ENCODE peak calls at places on chromosomes 3 and 15, in five cellular contexts. Y, W, X, Q and N are unnamed samples.

GRCh38 chr3:59542276-59542675 is 492.5 kb upstream of the CFAP20DC start:
- DNase-seq in Y (no peak), W (no peak), X (no peak), Q (no peak), N (no peak)

GRCh38 chr3:80559701-80560100 is 791.9 kb upstream of the ROBO1 start:
- DNase-seq in Y (no peak), W (no peak), X (no peak), Q (no peak), N (no peak)

GRCh38 chr3:65961733-65962132 is 77.0 kb downstream of the MAGI1 start:
- DNase-seq in Y (no peak), W (no peak), X (no peak), Q (no peak), N (peak; percentile 69)

GRCh38 chr3:13896473-13897154 is 16.7 kb upstream of the WNT7A start:
- DNase-seq in Y (peak; percentile 86), W (peak; percentile 63), X (no peak), Q (peak; percentile 72), N (peak; percentile 51)

GRCh38 chr15:80921736-80922135 is 67.9 kb downstream of the MESD start:
- DNase-seq in Y (no peak), W (no peak), X (no peak), Q (no peak), N (no peak)

GRCh38 chr3:32569540-32570425 is 875 bp downstream of the DYNC1LI1 start:
- DNase-seq in Y (peak; percentile 50), W (peak; percentile 67), X (peak; percentile 39), Q (peak; percentile 93), N (peak; percentile 54)

GRCh38 chr3:102979682-102980378 is 545.0 kb downstream of the ZPLD1 start:
- DNase-seq in Y (peak; percentile 93), W (peak; percentile 29), X (no peak), Q (no peak), N (peak; percentile 99)

GRCh38 chr15:80494311-80494710 is 90.1 kb downstream of the ARNT2 start:
- DNase-seq in Y (peak; percentile 68), W (no peak), X (no peak), Q (no peak), N (peak; percentile 28)

GRCh38 chr3:173587055-173587454 is 189.5 kb downstream of the NLGN1 start:
- DNase-seq in Y (no peak), W (no peak), X (no peak), Q (no peak), N (no peak)

GRCh38 chr3:173586176-173586575 is 188.6 kb downstream of the NLGN1 start:
- DNase-seq in Y (peak; percentile 33), W (no peak), X (no peak), Q (no peak), N (no peak)

GRCh38 chr3:173584834-173585831 is 187.6 kb downstream of the NLGN1 start:
- DNase-seq in Y (peak; percentile 86), W (no peak), X (peak; percentile 63), Q (peak; percentile 71), N (peak; percentile 79)

GRCh38 chr3:173588547-173588946 is 191.0 kb downstream of the NLGN1 start:
- DNase-seq in Y (no peak), W (no peak), X (no peak), Q (no peak), N (no peak)

GRCh38 chr3:173589116-173589515 is 191.6 kb downstream of the NLGN1 start:
- DNase-seq in Y (no peak), W (no peak), X (no peak), Q (no peak), N (no peak)
- H3K4me1 ChIP-seq in Y (peaks cover 11% of the 10 kb centered on the region), W (no peaks in the 10 kb centered on the region), X (no peaks in the 10 kb centered on the region), Q (no peaks in the 10 kb centered on the region), N (no peaks in the 10 kb centered on the region)

GRCh38 chr15:89117790-89118189 is 29.5 kb downstream of the ABHD2 start:
- DNase-seq in Y (no peak), W (no peak), X (no peak), Q (no peak), N (no peak)
- H3K4me1 ChIP-seq in Y (peaks cover 9% of the 10 kb centered on the region), W (peaks cover 84% of the 10 kb centered on the region), X (peaks cover 2% of the 10 kb centered on the region), Q (peaks cover 4% of the 10 kb centered on the region), N (peaks cover 9% of the 10 kb centered on the region)

DNA sequence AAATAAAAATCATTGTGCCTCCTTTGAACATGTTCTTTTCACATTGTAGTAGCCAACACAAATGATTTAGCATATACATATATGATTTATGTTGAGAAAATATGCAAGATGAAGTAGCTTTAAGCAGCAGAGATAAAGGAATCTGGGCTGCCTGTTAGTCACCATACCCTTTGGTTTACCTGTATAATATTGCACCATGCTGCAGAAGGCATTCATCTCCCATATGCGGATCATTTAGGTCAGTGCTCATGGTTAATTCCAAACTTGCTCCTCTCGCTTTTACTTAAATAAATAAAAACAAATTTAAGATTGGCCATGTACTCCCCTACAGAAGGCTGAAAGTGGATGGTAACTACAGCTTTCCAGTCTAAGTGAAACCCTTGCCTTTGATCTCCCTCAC is 86.7 kb upstream of the TBL1XR1 start:
- DNase-seq in Y (no peak), W (no peak), X (no peak), Q (no peak), N (no peak)
- H3K4me1 ChIP-seq in Y (no peaks in the 10 kb centered on the region), W (no peaks in the 10 kb centered on the region), X (no peaks in the 10 kb centered on the region), Q (peaks cover 5% of the 10 kb centered on the region), N (peaks cover 8% of the 10 kb centered on the region)

DNA sequence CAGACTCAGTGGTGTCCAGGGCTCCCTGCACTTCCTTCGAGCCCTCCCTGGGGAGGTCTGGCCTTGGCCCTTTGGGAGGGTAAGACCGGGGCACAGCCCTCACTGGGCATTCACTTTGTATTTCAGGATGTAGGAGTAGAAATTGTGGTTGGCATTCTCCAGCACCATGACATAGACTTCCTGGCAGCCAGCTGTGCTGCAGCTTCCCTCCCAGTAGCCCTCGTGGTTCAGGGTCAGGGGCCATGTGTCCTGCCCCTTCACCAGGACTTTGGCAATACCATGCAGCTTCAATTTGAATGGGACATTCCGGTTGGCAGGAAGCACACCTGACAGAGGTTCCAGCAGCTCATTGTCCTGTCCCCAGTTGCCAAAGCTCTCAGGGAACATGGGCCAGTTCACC is 47.3 kb downstream of the KY start:
- DNase-seq in Y (no peak), W (no peak), X (no peak), Q (no peak), N (no peak)
- H3K4me1 ChIP-seq in Y (no peaks in the 10 kb centered on the region), W (no peaks in the 10 kb centered on the region), X (no peaks in the 10 kb centered on the region), Q (no peaks in the 10 kb centered on the region), N (no peaks in the 10 kb centered on the region)

DNA sequence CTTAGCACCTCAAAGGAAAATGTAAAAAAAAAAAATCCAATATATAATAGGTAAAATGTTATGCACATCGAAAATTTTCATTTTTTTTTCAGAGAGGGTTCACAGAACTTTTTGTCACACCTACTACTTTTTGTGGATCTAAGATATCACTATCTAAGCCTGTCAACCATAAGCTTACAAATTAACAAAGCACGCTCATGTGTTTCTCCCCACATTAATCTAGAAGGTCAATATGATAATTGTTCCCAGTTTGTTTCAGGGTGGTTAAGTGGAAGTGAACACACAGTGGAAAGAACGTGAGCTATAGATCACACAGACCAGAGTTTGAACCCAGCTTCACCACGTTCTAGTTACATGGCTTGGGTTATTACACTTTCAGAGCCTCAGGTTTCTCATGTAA is 78.6 kb upstream of the ROBO2 start:
- DNase-seq in Y (no peak), W (no peak), X (no peak), Q (no peak), N (no peak)
- H3K4me1 ChIP-seq in Y (no peaks in the 10 kb centered on the region), W (no peaks in the 10 kb centered on the region), X (no peaks in the 10 kb centered on the region), Q (no peaks in the 10 kb centered on the region), N (no peaks in the 10 kb centered on the region)

DNA sequence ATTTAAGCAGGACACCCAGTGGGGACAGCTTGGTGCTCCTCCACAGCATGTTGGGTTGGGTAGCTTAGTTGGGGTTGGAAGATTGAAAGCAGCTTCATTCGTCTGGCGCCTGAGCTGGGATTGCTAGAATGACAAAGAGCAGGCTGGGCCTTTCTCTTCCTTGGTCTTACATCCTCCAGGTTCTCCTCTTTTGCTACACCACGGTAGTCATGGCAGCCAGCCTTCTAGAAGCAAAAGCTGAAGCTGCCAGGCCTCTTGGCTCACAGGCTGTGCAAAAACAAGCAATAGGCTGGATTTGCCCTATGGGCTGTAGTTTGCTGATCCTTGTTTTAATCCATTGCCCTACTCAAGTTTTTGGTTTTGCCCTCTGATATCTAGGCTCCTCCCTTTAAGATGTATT is 3.2 kb upstream of the ANXA2 start:
- DNase-seq in Y (peak; percentile 61), W (no peak), X (no peak), Q (peak; percentile 48), N (no peak)
- H3K4me1 ChIP-seq in Y (peaks cover 42% of the 10 kb centered on the region), W (peaks cover 12% of the 10 kb centered on the region), X (peaks cover 4% of the 10 kb centered on the region), Q (peaks cover 3% of the 10 kb centered on the region), N (peaks cover 29% of the 10 kb centered on the region)

GRCh38 chr3:99637041-99637380 is 1.4 kb upstream of the COL8A1 start:
- DNase-seq in Y (no peak), W (no peak), X (no peak), Q (no peak), N (peak; percentile 75)
- H3K4me1 ChIP-seq in Y (peaks cover 45% of the 10 kb centered on the region), W (peaks cover 11% of the 10 kb centered on the region), X (peaks cover 3% of the 10 kb centered on the region), Q (peaks cover 12% of the 10 kb centered on the region), N (no peaks in the 10 kb centered on the region)

DNA sequence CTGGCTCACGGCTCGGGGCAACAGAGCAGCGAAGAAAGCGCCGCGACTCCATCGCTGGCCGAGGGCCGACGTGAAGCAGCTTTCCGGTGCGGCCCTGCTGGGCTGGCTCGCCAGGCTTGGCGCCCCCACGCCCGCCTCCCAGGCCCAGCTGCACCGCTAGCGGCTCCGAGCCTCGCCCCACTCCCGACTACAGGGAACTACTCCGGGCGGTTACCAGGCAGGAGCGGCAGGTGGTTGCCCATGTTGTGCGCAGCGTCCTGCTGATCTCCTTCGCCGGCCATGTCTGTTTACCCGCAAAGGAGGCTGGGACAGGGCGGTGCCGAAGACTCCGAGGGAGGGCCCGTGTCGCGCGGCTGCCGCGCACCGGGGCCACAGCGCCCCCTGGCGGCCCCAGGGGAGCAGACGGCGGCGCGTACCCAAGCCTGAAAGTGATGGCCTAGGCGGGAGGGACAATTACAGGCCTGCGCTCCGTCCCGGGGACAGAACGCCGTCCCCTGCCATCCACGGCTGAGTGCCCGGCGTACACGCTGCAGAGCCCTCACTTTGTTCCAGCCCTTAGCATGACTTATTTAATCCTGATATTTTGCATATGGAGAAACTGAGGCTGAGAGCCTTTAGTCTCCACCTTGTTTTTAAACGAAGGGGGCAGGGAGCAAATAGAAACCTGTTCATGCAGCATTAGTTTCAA is at the start of gene CRBN:
- DNase-seq in Y (peak; percentile 94), W (peak; percentile 88), X (peak; percentile 66), Q (peak; percentile 89), N (peak; percentile 81)
- H3K4me1 ChIP-seq in Y (peaks cover 24% of the 10 kb centered on the region), W (peaks cover 14% of the 10 kb centered on the region), X (peaks cover 1% of the 10 kb centered on the region), Q (peaks cover 4% of the 10 kb centered on the region), N (peaks cover 4% of the 10 kb centered on the region)

DNA sequence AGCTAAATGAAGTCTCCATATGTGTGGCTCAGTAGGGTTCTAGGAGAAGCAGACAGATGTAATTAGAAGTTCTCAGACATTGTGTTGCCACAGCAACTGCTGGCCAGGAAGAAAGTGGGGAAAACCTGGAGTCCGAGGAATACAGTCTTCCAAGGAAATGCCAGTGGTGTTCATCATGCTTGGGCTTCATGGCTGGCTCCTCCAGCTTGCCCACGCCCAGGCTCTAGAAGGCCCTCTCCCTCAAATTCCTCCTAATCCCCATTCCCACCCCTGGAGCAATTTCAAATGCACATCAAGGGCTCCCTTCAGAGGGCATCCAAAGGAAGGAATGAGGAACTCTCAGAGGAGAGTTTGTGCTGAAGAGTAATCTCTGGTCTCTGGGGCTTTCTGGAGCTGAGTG is 21.9 kb downstream of the FSTL1 start:
- DNase-seq in Y (peak; percentile 71), W (no peak), X (no peak), Q (no peak), N (peak; percentile 81)
- H3K4me1 ChIP-seq in Y (peaks cover 100% of the 10 kb centered on the region), W (peaks cover 27% of the 10 kb centered on the region), X (peaks cover 1% of the 10 kb centered on the region), Q (peaks cover 9% of the 10 kb centered on the region), N (peaks cover 60% of the 10 kb centered on the region)